ENCODE peak calls at places on chromosomes 13 and 19, in four cellular contexts. One of them, this sample, is unnamed.

GRCh38 chr13:21079761-21080730 is 18.7 kb upstream of the LATS2 start:
- DNase-seq in stimulated activated CD4-positive, alpha-beta T cell treated with anti-CD3 and anti-CD28 coated beads, Interleukin-12 subunit alpha, Interleukin-12 subunit beta, amount 100 ng/mL, for 24 hours: no peak
- DNase-seq in aorta: no peak
- DNase-seq in activated T-cell treated with anti-CD3 and anti-CD28 coated beads, Interleukin-2, amount 50 U/mL, for 72 hours: no peak
- DNase-seq in this sample: no peak

GRCh38 chr13:42333613-42334328 is 61.8 kb downstream of the AKAP11 start:
- DNase-seq in stimulated activated CD4-positive, alpha-beta T cell treated with anti-CD3 and anti-CD28 coated beads, Interleukin-12 subunit alpha, Interleukin-12 subunit beta, amount 100 ng/mL, for 24 hours: no peak
- DNase-seq in aorta: no peak
- DNase-seq in activated T-cell treated with anti-CD3 and anti-CD28 coated beads, Interleukin-2, amount 50 U/mL, for 72 hours: no peak
- DNase-seq in this sample: no peak

GRCh38 chr13:73894995-73895571 is 239.1 kb downstream of the KLF12 start:
- DNase-seq in stimulated activated CD4-positive, alpha-beta T cell treated with anti-CD3 and anti-CD28 coated beads, Interleukin-12 subunit alpha, Interleukin-12 subunit beta, amount 100 ng/mL, for 24 hours: no peak
- DNase-seq in aorta: no peak
- DNase-seq in activated T-cell treated with anti-CD3 and anti-CD28 coated beads, Interleukin-2, amount 50 U/mL, for 72 hours: no peak
- DNase-seq in this sample: no peak

GRCh38 chr13:36973621-36974268 is 25.4 kb downstream of the ALG5 start:
- DNase-seq in stimulated activated CD4-positive, alpha-beta T cell treated with anti-CD3 and anti-CD28 coated beads, Interleukin-12 subunit alpha, Interleukin-12 subunit beta, amount 100 ng/mL, for 24 hours: no peak
- DNase-seq in aorta: no peak
- DNase-seq in activated T-cell treated with anti-CD3 and anti-CD28 coated beads, Interleukin-2, amount 50 U/mL, for 72 hours: no peak
- DNase-seq in this sample: no peak

GRCh38 chr13:33164331-33164730 is 121.2 kb downstream of the STARD13 start:
- DNase-seq in stimulated activated CD4-positive, alpha-beta T cell treated with anti-CD3 and anti-CD28 coated beads, Interleukin-12 subunit alpha, Interleukin-12 subunit beta, amount 100 ng/mL, for 24 hours: no peak
- DNase-seq in aorta: no peak
- DNase-seq in activated T-cell treated with anti-CD3 and anti-CD28 coated beads, Interleukin-2, amount 50 U/mL, for 72 hours: no peak
- DNase-seq in this sample: no peak

GRCh38 chr19:18558202-18558555 is 509 bp downstream of the KXD1 start:
- DNase-seq in stimulated activated CD4-positive, alpha-beta T cell treated with anti-CD3 and anti-CD28 coated beads, Interleukin-12 subunit alpha, Interleukin-12 subunit beta, amount 100 ng/mL, for 24 hours: no peak
- DNase-seq in aorta: no peak
- DNase-seq in activated T-cell treated with anti-CD3 and anti-CD28 coated beads, Interleukin-2, amount 50 U/mL, for 72 hours: no peak
- DNase-seq in this sample: no peak

GRCh38 chr19:29687897-29688728 is 22.9 kb downstream of the PLEKHF1 start:
- DNase-seq in stimulated activated CD4-positive, alpha-beta T cell treated with anti-CD3 and anti-CD28 coated beads, Interleukin-12 subunit alpha, Interleukin-12 subunit beta, amount 100 ng/mL, for 24 hours: no peak
- DNase-seq in aorta: no peak
- DNase-seq in activated T-cell treated with anti-CD3 and anti-CD28 coated beads, Interleukin-2, amount 50 U/mL, for 72 hours: no peak
- DNase-seq in this sample: no peak

GRCh38 chr19:37342753-37343152 is 28.1 kb upstream of the ZNF527 start:
- DNase-seq in stimulated activated CD4-positive, alpha-beta T cell treated with anti-CD3 and anti-CD28 coated beads, Interleukin-12 subunit alpha, Interleukin-12 subunit beta, amount 100 ng/mL, for 24 hours: no peak
- DNase-seq in aorta: no peak
- DNase-seq in activated T-cell treated with anti-CD3 and anti-CD28 coated beads, Interleukin-2, amount 50 U/mL, for 72 hours: no peak
- DNase-seq in this sample: no peak

GRCh38 chr13:43981512-43982301 is 102.0 kb downstream of the LACC1 start:
- DNase-seq in stimulated activated CD4-positive, alpha-beta T cell treated with anti-CD3 and anti-CD28 coated beads, Interleukin-12 subunit alpha, Interleukin-12 subunit beta, amount 100 ng/mL, for 24 hours: no peak
- DNase-seq in aorta: no peak
- DNase-seq in activated T-cell treated with anti-CD3 and anti-CD28 coated beads, Interleukin-2, amount 50 U/mL, for 72 hours: no peak
- DNase-seq in this sample: no peak

GRCh38 chr13:27117158-27117557 is 54.5 kb downstream of the USP12 start:
- DNase-seq in stimulated activated CD4-positive, alpha-beta T cell treated with anti-CD3 and anti-CD28 coated beads, Interleukin-12 subunit alpha, Interleukin-12 subunit beta, amount 100 ng/mL, for 24 hours: no peak
- DNase-seq in aorta: no peak
- DNase-seq in activated T-cell treated with anti-CD3 and anti-CD28 coated beads, Interleukin-2, amount 50 U/mL, for 72 hours: no peak
- DNase-seq in this sample: no peak

GRCh38 chr19:42528354-42529247 is at the start of gene CEACAM1:
- DNase-seq in stimulated activated CD4-positive, alpha-beta T cell treated with anti-CD3 and anti-CD28 coated beads, Interleukin-12 subunit alpha, Interleukin-12 subunit beta, amount 100 ng/mL, for 24 hours: peak
- DNase-seq in aorta: no peak
- DNase-seq in activated T-cell treated with anti-CD3 and anti-CD28 coated beads, Interleukin-2, amount 50 U/mL, for 72 hours: peak
- DNase-seq in this sample: no peak

GRCh38 chr19:48757089-48757675 is 1.9 kb downstream of the FGF21 start:
- DNase-seq in stimulated activated CD4-positive, alpha-beta T cell treated with anti-CD3 and anti-CD28 coated beads, Interleukin-12 subunit alpha, Interleukin-12 subunit beta, amount 100 ng/mL, for 24 hours: no peak
- DNase-seq in aorta: no peak
- DNase-seq in activated T-cell treated with anti-CD3 and anti-CD28 coated beads, Interleukin-2, amount 50 U/mL, for 72 hours: no peak
- DNase-seq in this sample: no peak

GRCh38 chr19:43760941-43761340 is 6.2 kb upstream of the SMG9 start:
- DNase-seq in stimulated activated CD4-positive, alpha-beta T cell treated with anti-CD3 and anti-CD28 coated beads, Interleukin-12 subunit alpha, Interleukin-12 subunit beta, amount 100 ng/mL, for 24 hours: no peak
- DNase-seq in aorta: no peak
- DNase-seq in activated T-cell treated with anti-CD3 and anti-CD28 coated beads, Interleukin-2, amount 50 U/mL, for 72 hours: no peak
- DNase-seq in this sample: no peak

GRCh38 chr19:33397536-33398360 is 24.2 kb downstream of the CEBPG start:
- DNase-seq in stimulated activated CD4-positive, alpha-beta T cell treated with anti-CD3 and anti-CD28 coated beads, Interleukin-12 subunit alpha, Interleukin-12 subunit beta, amount 100 ng/mL, for 24 hours: no peak
- DNase-seq in aorta: peak
- DNase-seq in activated T-cell treated with anti-CD3 and anti-CD28 coated beads, Interleukin-2, amount 50 U/mL, for 72 hours: no peak
- DNase-seq in this sample: peak

GRCh38 chr13:34675626-34676025 is 266.4 kb upstream of the NBEA start:
- DNase-seq in stimulated activated CD4-positive, alpha-beta T cell treated with anti-CD3 and anti-CD28 coated beads, Interleukin-12 subunit alpha, Interleukin-12 subunit beta, amount 100 ng/mL, for 24 hours: no peak
- DNase-seq in aorta: no peak
- DNase-seq in activated T-cell treated with anti-CD3 and anti-CD28 coated beads, Interleukin-2, amount 50 U/mL, for 72 hours: no peak
- DNase-seq in this sample: no peak